ENCODE peak calls at places on chromosome 10, in six cellular contexts. N, F, K, I, S and G are unnamed samples.

GRCh38 chr10:44278669-44279337 is 106.1 kb downstream of the CXCL12 start:
- DNase-seq in S (no peak), K (no peak), N (no peak), I (no peak), F (no peak), G (no peak)

GRCh38 chr10:83862723-83863122 is 276.6 kb upstream of the GHITM start:
- DNase-seq in S (no peak), K (no peak), I (no peak), F (no peak), N (no peak), G (no peak)

GRCh38 chr10:115657161-115657850 is 564.1 kb downstream of the ATRNL1 start:
- DNase-seq in N (no peak), I (no peak), K (no peak), F (no peak), S (no peak), G (no peak)

GRCh38 chr10:100518761-100519241 is 860 bp downstream of the SEC31B start:
- DNase-seq in I (peak; percentile 71), F (peak; percentile 41), N (no peak), S (peak; percentile 52), K (peak; percentile 64), G (peak; percentile 69)

GRCh38 chr10:12638103-12638502 is 288.8 kb downstream of the CAMK1D start:
- DNase-seq in K (no peak), F (no peak), S (peak; percentile 36), I (no peak), N (no peak), G (no peak)

GRCh38 chr10:20991526-20991925 is 94.4 kb upstream of the NEBL start:
- DNase-seq in F (no peak), I (no peak), S (no peak), K (no peak), N (no peak), G (no peak)

GRCh38 chr10:65891073-65891981 is 1034.5 kb upstream of the LRRTM3 start:
- DNase-seq in K (no peak), S (peak; percentile 47), I (no peak), F (no peak), N (no peak), G (no peak)

GRCh38 chr10:88165849-88166271 is 302.4 kb downstream of the PTEN start:
- DNase-seq in S (no peak), K (no peak), N (no peak), F (no peak), I (no peak), G (no peak)

GRCh38 chr10:129888784-129889616 is 75.1 kb downstream of the EBF3 start:
- DNase-seq in N (no peak), S (no peak), I (peak; percentile 25), K (peak; percentile 58), F (no peak), G (no peak)

GRCh38 chr10:10307551-10307950 is 710.1 kb upstream of the CELF2 start:
- DNase-seq in I (no peak), S (no peak), K (no peak), F (no peak), N (no peak), G (no peak)

GRCh38 chr10:102865620-102866019 is 3.6 kb upstream of the AS3MT start:
- DNase-seq in F (no peak), K (no peak), S (no peak), N (no peak), I (no peak), G (no peak)

GRCh38 chr10:128835361-128835760 is 631.7 kb upstream of the MGMT start:
- DNase-seq in F (no peak), S (no peak), N (no peak), I (no peak), K (no peak), G (no peak)

GRCh38 chr10:3806603-3807002 is 21.6 kb upstream of the KLF6 start:
- DNase-seq in I (no peak), N (no peak), K (peak; percentile 71), F (no peak), S (no peak), G (no peak)

GRCh38 chr10:42973870-42974692 is 102.8 kb upstream of the RET start:
- DNase-seq in S (no peak), F (no peak), N (no peak), I (peak; percentile 5), K (no peak), G (no peak)

DNA sequence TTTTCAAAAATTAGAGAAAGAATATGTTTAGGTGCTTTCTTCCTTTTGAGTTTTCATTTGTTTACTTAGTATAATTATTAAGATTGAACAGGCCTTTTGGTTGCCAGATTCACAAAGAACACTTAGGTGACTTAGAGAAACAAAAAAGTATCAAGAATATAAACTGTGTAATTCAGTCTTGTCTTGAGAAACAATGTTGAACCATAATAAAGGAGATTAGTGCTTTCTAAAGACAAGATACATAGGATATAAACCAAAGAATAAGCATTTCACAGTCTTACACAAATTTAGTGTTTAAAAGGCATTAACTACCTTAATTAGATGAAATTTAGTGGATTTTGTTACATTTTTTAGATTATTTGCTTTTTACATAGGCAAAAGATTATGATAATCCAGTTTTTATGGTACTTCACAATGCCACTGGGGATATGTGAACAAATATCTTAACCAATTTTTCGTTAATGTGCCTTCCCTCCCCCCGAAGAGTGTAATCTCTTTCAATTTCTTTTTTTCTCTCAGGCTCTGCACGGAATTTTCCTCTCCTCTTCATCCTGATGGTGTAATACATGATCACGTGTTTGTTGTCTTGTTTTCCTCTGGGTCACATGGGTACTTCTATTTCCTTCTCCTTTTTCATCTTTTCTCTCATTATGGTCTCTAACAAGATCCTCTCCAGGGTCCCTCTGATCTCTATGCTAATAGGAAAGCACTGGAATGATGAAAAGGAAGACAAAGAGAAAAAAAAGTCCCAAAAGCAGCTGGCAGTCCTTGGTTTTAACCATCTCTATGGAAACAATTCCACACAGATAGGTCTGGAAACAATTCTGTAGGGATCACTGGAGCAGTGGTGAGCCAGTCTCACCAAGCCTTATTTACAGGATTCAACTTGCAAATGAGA is 3.7 kb upstream of the HNRNPH3 start:
- DNase-seq in K (no peak), I (no peak), N (no peak), S (no peak), F (peak; percentile 16), G (no peak)
- H3K27ac ChIP-seq in K (no peak overlapping the region), I (peak overlapping the region; percentile 99), N (peak overlapping the region; percentile 86), S (no peak overlapping the region), F (peak overlapping the region; percentile 17), G (peak overlapping the region; percentile 54)

DNA sequence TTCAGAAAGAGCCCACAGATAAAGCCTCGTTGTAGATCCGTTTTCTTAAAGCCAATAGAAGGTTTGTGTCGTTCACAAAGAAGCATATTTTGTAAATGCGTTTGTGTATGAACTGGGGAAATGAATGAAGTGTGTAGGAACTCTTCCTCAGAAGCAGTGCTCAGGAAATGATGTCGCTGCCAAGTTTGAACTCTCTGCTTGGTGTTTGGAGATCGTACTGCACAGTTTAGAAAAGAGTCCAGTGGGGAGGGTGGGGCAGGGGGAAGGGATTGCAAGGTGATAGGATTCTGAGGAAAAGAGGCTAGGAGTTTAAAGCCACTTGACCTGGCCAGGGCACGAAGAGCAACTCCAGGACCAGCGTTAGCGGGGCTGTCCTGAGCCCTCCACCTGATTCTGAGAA is 122.2 kb downstream of the CUBN start:
- DNase-seq in N (no peak), F (no peak), K (no peak), I (no peak), S (no peak), G (no peak)
- H3K4me1 ChIP-seq in N (peaks cover 18% of the 10 kb centered on the region), F (no peaks in the 10 kb centered on the region), K (peaks cover 32% of the 10 kb centered on the region), I (peaks cover 8% of the 10 kb centered on the region), S (peaks cover 11% of the 10 kb centered on the region), G (peaks cover 35% of the 10 kb centered on the region)

DNA sequence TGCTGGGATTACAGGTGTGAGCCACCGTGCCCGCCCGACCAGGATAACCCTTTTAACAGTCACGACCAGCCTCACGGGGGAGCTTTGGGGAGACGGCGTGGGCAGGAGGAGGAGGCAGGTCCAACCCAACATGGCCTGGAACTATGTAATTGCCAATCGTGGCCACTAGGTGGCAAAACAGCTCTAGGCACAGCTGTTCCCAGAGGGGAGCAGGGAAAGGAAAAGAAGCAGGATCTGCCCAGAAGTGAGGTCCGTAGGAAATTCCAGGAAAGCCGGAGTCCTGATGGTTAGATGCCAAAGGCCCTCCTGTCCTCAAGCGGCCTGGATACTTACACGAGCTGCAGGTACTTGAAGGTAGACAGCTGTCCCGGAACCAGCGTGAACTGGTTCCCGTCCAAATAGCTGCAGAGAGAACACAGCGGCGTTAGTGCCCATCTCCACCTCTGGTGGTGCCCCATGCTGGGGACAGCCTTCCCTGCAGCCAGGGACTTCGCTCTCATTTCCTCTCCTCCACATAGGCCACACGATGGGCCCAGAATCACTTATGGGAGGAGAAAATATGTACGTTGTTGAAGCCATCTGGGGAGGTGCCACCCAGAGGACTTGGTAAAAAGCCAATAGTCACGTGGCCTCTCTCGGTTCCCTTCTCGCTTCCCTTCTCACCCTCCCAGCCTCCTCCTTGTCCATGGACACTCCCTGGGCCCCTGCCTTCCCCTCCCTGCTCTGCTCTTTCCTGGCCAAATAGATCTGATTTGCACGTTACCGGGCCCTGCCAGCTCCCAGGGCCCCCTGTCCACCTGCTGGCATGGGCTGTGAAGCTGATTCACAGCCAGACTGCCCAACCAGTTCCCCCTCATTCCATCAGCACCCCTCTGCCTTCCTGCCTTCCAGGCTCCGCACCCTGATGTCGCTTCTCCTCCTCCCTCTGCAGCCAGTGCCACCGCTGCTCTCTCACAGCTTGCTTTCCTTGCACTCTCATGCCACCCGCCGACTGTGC is 148.1 kb downstream of the SLIT1 start:
- DNase-seq in S (peak; percentile 70), N (no peak), F (peak; percentile 89), I (peak; percentile 59), K (peak; percentile 75), G (peak; percentile 78)
- H3K4me3 ChIP-seq in S (peak overlapping the region; percentile 55), N (peak overlapping the region; percentile 42), F (peak overlapping the region; percentile 38), I (peak overlapping the region; percentile 40), K (peak overlapping the region; percentile 68), G (peak overlapping the region; percentile 43)

GRCh38 chr10:28794986-28795385 is 117.7 kb downstream of the BAMBI start:
- DNase-seq in S (no peak), I (no peak), N (no peak), F (no peak), K (no peak), G (no peak)
- H3K27ac ChIP-seq in S (no peak overlapping the region), I (no peak overlapping the region), N (no peak overlapping the region), F (no peak overlapping the region), K (no peak overlapping the region), G (no peak overlapping the region)

GRCh38 chr10:91800192-91800591 is 2.0 kb downstream of the TNKS2 start:
- DNase-seq in F (no peak), I (no peak), K (no peak), N (no peak), S (no peak), G (no peak)
- H3K4me1 ChIP-seq in F (peaks cover 32% of the 10 kb centered on the region), I (peaks cover 63% of the 10 kb centered on the region), K (peaks cover 45% of the 10 kb centered on the region), N (peaks cover 54% of the 10 kb centered on the region), S (peaks cover 11% of the 10 kb centered on the region), G (peaks cover 53% of the 10 kb centered on the region)